ENCODE peak calls at places on chromosome 17, in nine cellular contexts. U is aorta, R is colonic mucosa, F is WERI-Rb-1, V is caudate nucleus, I is OCI-LY7, A is AG04450, G is fibroblast of lung, X is adrenal gland. S is an unnamed sample.

GRCh38 chr17:2700491-2701141 is 10.9 kb downstream of the CLUH start:
- DNase-seq in R (no peak), G (no peak), A (no peak), F (peak; percentile 6), V (no peak), X (peak; percentile 0), U (peak; percentile 72), I (no peak), S (peak; percentile 54)

GRCh38 chr17:73696251-73696650 is 52.0 kb upstream of the SDK2 start:
- DNase-seq in R (no peak), A (no peak), V (no peak), F (no peak), X (no peak), I (no peak), U (no peak), G (no peak), S (peak; percentile 4)

GRCh38 chr17:4740025-4740351 is 260 bp upstream of the CXCL16 start:
- DNase-seq in A (no peak), U (no peak), I (no peak), R (no peak), X (no peak), G (no peak), F (no peak), V (no peak), S (no peak)

GRCh38 chr17:6752068-6752909 is 3.6 kb upstream of the XAF1 start:
- DNase-seq in U (no peak), G (peak; percentile 100), F (no peak), I (no peak), X (peak; percentile 69), R (no peak), A (peak; percentile 98), V (no peak), S (peak; percentile 79)

GRCh38 chr17:16027708-16028584 is 28.3 kb downstream of the TTC19 start:
- DNase-seq in I (no peak), G (peak; percentile 97), R (no peak), X (peak; percentile 79), U (no peak), F (no peak), V (no peak), A (peak; percentile 68), S (no peak)

GRCh38 chr17:3502466-3502865 is 26.7 kb downstream of the ASPA start:
- DNase-seq in U (no peak), R (no peak), V (no peak), A (no peak), F (no peak), X (no peak), I (no peak), G (no peak), S (no peak)

GRCh38 chr17:57356153-57356721 is 99.9 kb downstream of the MSI2 start:
- DNase-seq in G (no peak), R (no peak), U (no peak), X (peak; percentile 32), A (no peak), I (peak; percentile 86), F (no peak), V (no peak), S (no peak)

GRCh38 chr17:81518785-81519283 is 6.2 kb upstream of the ACTG1 start:
- DNase-seq in A (no peak), U (peak; percentile 83), X (peak; percentile 38), R (peak; percentile 79), F (no peak), G (no peak), V (no peak), I (peak; percentile 63), S (no peak)

GRCh38 chr17:40071720-40072480 is 9.1 kb downstream of the THRA start:
- DNase-seq in U (peak; percentile 90), F (no peak), V (peak; percentile 91), I (no peak), G (no peak), X (peak; percentile 95), R (peak; percentile 91), A (no peak), S (peak; percentile 94)

GRCh38 chr17:79186406-79186805 is 111.8 kb downstream of the ENGASE start:
- DNase-seq in U (no peak), V (peak; percentile 18), I (no peak), G (no peak), R (no peak), A (no peak), F (no peak), X (no peak), S (no peak)
- H3K27ac ChIP-seq in U (no peak overlapping the region), V (no peak overlapping the region), I (no peak overlapping the region), G (no peak overlapping the region), R (no peak overlapping the region), A (no peak overlapping the region), F (no peak overlapping the region), X (no peak overlapping the region), S (no peak overlapping the region)

DNA sequence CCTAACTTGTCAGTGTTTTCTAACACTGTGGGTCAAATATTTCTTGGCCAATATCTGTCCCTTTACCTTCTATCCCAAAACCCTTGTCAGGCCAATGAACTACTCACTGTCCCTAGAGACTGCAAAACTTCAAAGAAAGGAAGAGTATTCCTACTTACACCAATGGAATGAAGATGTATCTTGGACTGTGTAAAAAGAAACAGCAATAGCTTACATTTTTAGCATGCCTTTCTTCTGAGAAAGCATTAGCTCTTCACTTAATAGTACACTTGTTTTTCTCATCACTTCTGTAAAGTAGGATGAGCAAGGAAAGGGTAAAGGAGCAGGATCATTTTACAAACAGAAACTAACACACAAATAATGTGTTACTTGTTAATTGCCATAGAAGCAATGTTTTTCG is 73.9 kb downstream of the STH start:
- DNase-seq in V (no peak), U (no peak), G (peak; percentile 81), X (no peak), A (peak; percentile 30), F (no peak), I (no peak), R (no peak), S (no peak)
- H3K27ac ChIP-seq in V (no peak overlapping the region), U (no peak overlapping the region), G (peak overlapping the region; percentile 54), X (no peak overlapping the region), A (no peak overlapping the region), F (no peak overlapping the region), I (no peak overlapping the region), R (no peak overlapping the region), S (no peak overlapping the region)

GRCh38 chr17:42817866-42818265 is 6.2 kb downstream of the BECN1 start:
- DNase-seq in F (no peak), X (no peak), U (no peak), G (peak; percentile 83), V (no peak), A (no peak), I (no peak), R (no peak), S (peak; percentile 14)
- H3K27ac ChIP-seq in F (no peak overlapping the region), X (no peak overlapping the region), U (no peak overlapping the region), G (peak overlapping the region; percentile 49), V (no peak overlapping the region), A (no peak overlapping the region), I (no peak overlapping the region), R (no peak overlapping the region), S (no peak overlapping the region)

GRCh38 chr17:77354420-77354720 is 213.6 kb downstream of the SEC14L1 start:
- DNase-seq in A (no peak), G (no peak), X (no peak), R (no peak), U (no peak), V (no peak), I (no peak), F (no peak), S (no peak)
- H3K27ac ChIP-seq in A (peak overlapping the region; percentile 98), G (peak overlapping the region; percentile 84), X (peak overlapping the region; percentile 87), R (peak overlapping the region; percentile 39), U (no peak overlapping the region), V (no peak overlapping the region), I (no peak overlapping the region), F (no peak overlapping the region), S (peak overlapping the region; percentile 57)

DNA sequence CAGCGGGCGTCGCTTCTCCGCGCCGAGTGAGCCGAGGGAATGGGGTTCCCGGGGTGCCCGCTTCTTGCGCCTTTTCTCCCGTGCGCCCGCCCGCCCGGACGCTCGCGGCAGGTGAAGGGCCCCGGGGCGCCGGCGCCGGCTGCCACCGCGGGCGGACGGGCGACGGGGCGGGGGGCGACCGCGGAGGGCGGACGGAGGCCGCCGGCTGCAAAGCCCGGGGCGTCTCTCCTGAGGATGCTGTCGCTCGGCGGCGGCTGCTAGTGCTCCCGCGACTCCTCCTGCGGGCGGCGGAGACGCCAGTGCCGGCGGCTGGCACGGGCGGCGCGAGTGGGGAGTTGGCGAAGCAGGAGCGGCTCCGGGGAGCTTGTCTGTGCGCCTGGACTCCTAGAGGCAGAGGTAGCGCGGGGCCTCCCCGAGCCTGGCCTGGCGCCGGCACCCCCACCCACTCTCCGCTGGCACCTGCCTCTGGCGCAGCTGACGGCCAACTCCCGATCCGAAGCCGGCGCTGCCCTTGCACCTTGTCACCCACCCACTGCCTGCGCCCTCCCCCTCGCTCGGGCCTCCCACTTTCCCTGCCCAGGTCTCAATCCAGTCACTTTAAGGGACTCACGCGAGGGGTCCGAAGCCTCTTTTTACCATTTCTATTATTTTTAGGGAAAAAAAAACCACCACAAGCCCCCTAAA is at the start of gene FAM20A:
- DNase-seq in X (peak; percentile 48), G (no peak), F (peak; percentile 35), U (peak; percentile 83), I (no peak), V (peak; percentile 22), R (no peak), A (no peak), S (no peak)
- H3K27ac ChIP-seq in X (no peak within 1 kb of the TSS), G (no peak within 1 kb of the TSS), F (no peak within 1 kb of the TSS), U (no peak within 1 kb of the TSS), I (no peak within 1 kb of the TSS), V (no peak within 1 kb of the TSS), R (peak within 1 kb of the TSS; percentile 48), A (no peak within 1 kb of the TSS), S (peak within 1 kb of the TSS; percentile 50)

DNA sequence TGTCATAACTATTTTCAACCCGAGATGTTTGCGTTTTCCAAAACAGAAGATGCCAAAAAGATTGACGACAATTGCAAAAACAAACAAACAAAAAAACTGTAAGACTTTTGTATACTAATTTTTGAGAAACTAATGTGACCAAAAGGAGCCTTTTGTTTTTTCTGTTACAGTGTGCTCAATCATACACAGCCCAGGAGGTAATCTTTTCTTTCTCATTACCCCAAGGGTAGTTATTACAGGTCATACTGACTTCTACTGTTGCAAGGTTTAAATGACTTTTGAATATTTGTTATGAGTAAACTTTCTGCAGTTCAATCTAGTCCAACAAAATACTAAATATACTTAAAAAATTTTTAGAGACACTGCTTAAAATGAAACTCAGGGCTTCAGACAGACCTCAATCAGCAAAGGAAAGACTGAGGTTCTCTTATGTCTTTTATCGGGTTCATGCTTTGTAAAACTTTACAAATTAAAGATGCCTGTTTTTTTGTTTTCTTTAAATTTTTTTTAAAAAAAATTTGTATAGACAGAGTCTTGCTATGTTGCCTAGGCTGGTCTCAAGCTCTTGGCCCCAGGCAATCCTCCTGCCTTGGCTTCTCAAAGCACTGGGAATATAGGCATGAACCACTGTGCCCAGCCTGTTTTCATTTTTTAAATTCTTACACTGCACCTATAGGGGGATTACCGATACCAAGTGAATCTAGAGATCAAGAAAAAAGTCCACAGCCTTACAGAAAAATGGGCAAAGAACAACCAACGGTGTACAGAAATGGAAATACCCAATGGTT is 47.6 kb downstream of the SPOP start:
- DNase-seq in I (no peak), A (no peak), R (no peak), F (no peak), X (no peak), U (no peak), V (no peak), G (no peak), S (no peak)
- H3K27ac ChIP-seq in I (no peak overlapping the region), A (no peak overlapping the region), R (no peak overlapping the region), F (no peak overlapping the region), X (no peak overlapping the region), U (peak overlapping the region; percentile 76), V (no peak overlapping the region), G (no peak overlapping the region), S (peak overlapping the region; percentile 80)

GRCh38 chr17:8353736-8354135 is 14.1 kb downstream of the ODF4 start:
- DNase-seq in F (no peak), G (no peak), R (no peak), A (no peak), U (no peak), X (no peak), V (no peak), I (no peak), S (no peak)
- H3K27ac ChIP-seq in F (no peak overlapping the region), G (no peak overlapping the region), R (no peak overlapping the region), A (no peak overlapping the region), U (no peak overlapping the region), X (no peak overlapping the region), V (no peak overlapping the region), I (no peak overlapping the region), S (no peak overlapping the region)

GRCh38 chr17:76265624-76266243 is 586 bp downstream of the UBALD2 start:
- DNase-seq in A (no peak), R (peak; percentile 67), G (peak; percentile 41), X (peak; percentile 60), U (peak; percentile 90), V (no peak), F (peak; percentile 45), I (peak; percentile 54), S (peak; percentile 86)
- H3K27ac ChIP-seq in A (no peak overlapping the region), R (peak overlapping the region; percentile 84), G (peak overlapping the region; percentile 75), X (no peak overlapping the region), U (peak overlapping the region; percentile 47), V (peak overlapping the region; percentile 78), F (peak overlapping the region; percentile 89), I (peak overlapping the region; percentile 85), S (peak overlapping the region; percentile 97)